ENCODE peak calls at places on chromosomes 13 and 19, in four cellular contexts. One of them, this sample, is unnamed. For H3K4me1, the result is how much of the 10 kb centered on the place peaks cover.

GRCh38 chr13:107347641-107348369 is 779.9 kb upstream of the ARGLU1 start:
- DNase-seq in heart left ventricle: no peak
- DNase-seq in testis: no peak
- DNase-seq in tibial nerve: no peak
- DNase-seq in this sample: no peak

GRCh38 chr13:101455863-101456262 is 3.4 kb downstream of the ITGBL1 start:
- DNase-seq in tibial nerve: no peak
- DNase-seq in heart left ventricle: no peak
- DNase-seq in testis: no peak
- DNase-seq in this sample: no peak

GRCh38 chr19:48152552-48152951 is 17.6 kb downstream of the LIG1 start:
- DNase-seq in tibial nerve: peak
- DNase-seq in testis: peak
- DNase-seq in heart left ventricle: no peak
- DNase-seq in this sample: peak

GRCh38 chr13:104823709-104824108 is 1711.8 kb downstream of the EFNB2 start:
- DNase-seq in testis: no peak
- DNase-seq in heart left ventricle: no peak
- DNase-seq in tibial nerve: no peak
- DNase-seq in this sample: no peak

GRCh38 chr13:33710924-33711323 is 107.0 kb upstream of the RFC3 start:
- DNase-seq in testis: no peak
- DNase-seq in tibial nerve: no peak
- DNase-seq in heart left ventricle: no peak
- DNase-seq in this sample: no peak

GRCh38 chr13:27117158-27117557 is 54.5 kb downstream of the USP12 start:
- DNase-seq in heart left ventricle: no peak
- DNase-seq in tibial nerve: no peak
- DNase-seq in testis: no peak
- DNase-seq in this sample: no peak

GRCh38 chr13:41007359-41008118 is 11.6 kb downstream of the ELF1 start:
- DNase-seq in testis: no peak
- DNase-seq in tibial nerve: no peak
- DNase-seq in heart left ventricle: no peak
- DNase-seq in this sample: no peak

GRCh38 chr13:91078093-91078679 is 269.3 kb upstream of the MIR17HG start:
- DNase-seq in tibial nerve: no peak
- DNase-seq in testis: no peak
- DNase-seq in heart left ventricle: no peak
- DNase-seq in this sample: no peak

GRCh38 chr19:41774515-41774980 is 19.2 kb downstream of the CEACAM6 start:
- DNase-seq in heart left ventricle: no peak
- DNase-seq in tibial nerve: no peak
- DNase-seq in testis: no peak
- DNase-seq in this sample: no peak

GRCh38 chr13:41694902-41695301 is 237.6 kb downstream of the RGCC start:
- DNase-seq in heart left ventricle: no peak
- DNase-seq in tibial nerve: peak
- DNase-seq in testis: peak
- DNase-seq in this sample: no peak

GRCh38 chr13:42174344-42175162 is 97.4 kb upstream of the AKAP11 start:
- DNase-seq in testis: no peak
- DNase-seq in heart left ventricle: no peak
- DNase-seq in tibial nerve: no peak
- DNase-seq in this sample: no peak

GRCh38 chr19:11269408-11269807 is 7.1 kb upstream of the DOCK6 start:
- DNase-seq in tibial nerve: no peak
- DNase-seq in testis: no peak
- DNase-seq in heart left ventricle: no peak
- DNase-seq in this sample: no peak

GRCh38 chr13:99436686-99437416 is 64.4 kb upstream of the TM9SF2 start:
- DNase-seq in testis: peak
- DNase-seq in heart left ventricle: peak
- DNase-seq in tibial nerve: peak
- DNase-seq in this sample: peak

GRCh38 chr19:52007805-52008557 is at the start of gene ZNF615:
- DNase-seq in tibial nerve: peak
- DNase-seq in heart left ventricle: peak
- DNase-seq in testis: peak
- DNase-seq in this sample: peak

GRCh38 chr13:39105110-39105509 is 66.9 kb downstream of the NHLRC3 start:
- DNase-seq in heart left ventricle: no peak
- DNase-seq in testis: no peak
- DNase-seq in tibial nerve: no peak
- DNase-seq in this sample: no peak

GRCh38 chr13:97223711-97224461 is 1.8 kb downstream of the MBNL2 start:
- DNase-seq in tibial nerve: peak
- DNase-seq in testis: peak
- DNase-seq in heart left ventricle: no peak
- DNase-seq in this sample: no peak

GRCh38 chr13:74032325-74032724 is 101.9 kb downstream of the KLF12 start:
- DNase-seq in testis: no peak
- DNase-seq in tibial nerve: no peak
- DNase-seq in heart left ventricle: no peak
- DNase-seq in this sample: no peak

GRCh38 chr13:31138515-31138914 is 23.2 kb downstream of the HSPH1 start:
- DNase-seq in testis: no peak
- DNase-seq in heart left ventricle: no peak
- DNase-seq in tibial nerve: no peak
- DNase-seq in this sample: no peak

GRCh38 chr13:40271931-40272775 is 394.3 kb downstream of the FOXO1 start:
- DNase-seq in tibial nerve: peak
- DNase-seq in heart left ventricle: no peak
- DNase-seq in testis: peak
- DNase-seq in this sample: no peak

GRCh38 chr19:45469132-45469834 is 1.5 kb downstream of the FOSB start:
- DNase-seq in tibial nerve: peak
- DNase-seq in testis: peak
- DNase-seq in heart left ventricle: peak
- DNase-seq in this sample: peak

DNA sequence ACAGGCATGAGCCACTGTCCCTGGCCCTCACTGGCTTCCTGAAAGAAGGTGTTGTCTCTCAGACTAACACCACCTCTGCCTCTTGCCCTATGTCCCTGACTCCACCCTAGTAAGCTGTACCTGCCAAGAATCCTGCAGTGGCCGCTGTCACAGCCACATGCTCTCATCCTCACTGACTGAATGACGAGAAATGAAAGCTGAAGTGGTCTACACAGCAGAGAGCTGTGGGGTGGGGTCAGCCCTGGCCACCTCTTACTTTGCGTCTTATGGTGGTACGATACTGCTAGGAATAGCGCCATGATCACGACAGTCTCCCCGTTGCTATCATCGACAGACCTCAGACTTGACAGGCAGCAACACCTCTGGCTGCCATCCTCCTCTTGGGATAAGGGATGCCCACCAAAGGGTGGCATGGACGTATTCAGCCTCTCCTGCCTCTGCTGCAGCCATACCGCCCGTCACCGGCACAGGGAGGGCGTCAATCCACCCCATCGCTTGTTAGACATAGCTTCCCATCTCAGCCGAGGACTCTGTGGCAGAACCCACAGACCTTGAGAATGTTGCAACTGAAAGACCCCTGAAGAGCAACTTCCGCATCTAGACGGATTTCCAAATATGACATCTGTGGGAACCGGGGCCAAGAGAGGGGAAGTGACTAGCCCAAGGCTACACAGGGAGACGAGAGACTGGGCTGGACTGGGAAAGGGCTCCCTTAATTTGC is 809 bp downstream of the MYO1F start:
- DNase-seq in tibial nerve: no peak
- DNase-seq in heart left ventricle: no peak
- DNase-seq in testis: no peak
- DNase-seq in this sample: no peak
- H3K4me1 ChIP-seq in tibial nerve: under half
- H3K4me1 ChIP-seq in heart left ventricle: under half
- H3K4me1 ChIP-seq in testis: under half
- H3K4me1 ChIP-seq in this sample: under half

DNA sequence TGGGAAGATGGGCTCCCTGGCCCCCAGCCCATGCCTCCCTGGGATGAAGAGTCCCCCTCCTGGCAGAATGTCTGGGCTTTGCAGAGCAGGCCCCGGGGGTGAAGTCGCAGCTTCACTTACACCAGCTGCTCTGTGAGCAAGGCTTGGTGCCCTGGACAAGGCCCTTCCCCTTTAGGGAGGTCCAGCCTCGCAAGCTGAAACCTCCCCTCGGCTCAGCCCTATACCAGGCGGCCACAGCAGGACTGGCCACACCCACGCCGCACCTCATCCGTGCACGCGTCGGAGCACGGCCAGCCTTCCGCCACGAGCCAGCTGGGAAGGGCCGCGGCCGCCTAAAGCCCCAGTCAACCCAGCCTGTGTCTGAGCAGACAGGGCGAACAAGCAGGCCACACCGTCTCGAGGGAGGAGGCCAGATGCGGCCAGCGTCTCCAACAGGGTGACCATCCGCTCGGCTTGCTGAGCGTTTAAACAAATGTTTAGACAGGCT is 83.2 kb upstream of the MCF2L start:
- DNase-seq in heart left ventricle: peak
- DNase-seq in tibial nerve: peak
- DNase-seq in testis: peak
- DNase-seq in this sample: peak
- TF ChIP-seq POLR2A in heart left ventricle: no peak
- TF ChIP-seq POLR2A in tibial nerve: no peak
- TF ChIP-seq POLR2A in testis: no peak
- TF ChIP-seq POLR2A in this sample: peak

GRCh38 chr13:110413311-110414040 is 106.4 kb downstream of the COL4A2 start:
- DNase-seq in testis: no peak
- DNase-seq in heart left ventricle: no peak
- DNase-seq in tibial nerve: no peak
- DNase-seq in this sample: no peak

GRCh38 chr13:110417537-110417908 is 110.4 kb downstream of the COL4A2 start:
- DNase-seq in testis: no peak
- DNase-seq in heart left ventricle: no peak
- DNase-seq in tibial nerve: no peak
- DNase-seq in this sample: no peak

GRCh38 chr13:110414283-110414682 is 107.2 kb downstream of the COL4A2 start:
- DNase-seq in testis: no peak
- DNase-seq in heart left ventricle: no peak
- DNase-seq in tibial nerve: no peak
- DNase-seq in this sample: no peak

GRCh38 chr13:110415669-110416068 is 108.6 kb downstream of the COL4A2 start:
- DNase-seq in tibial nerve: no peak
- DNase-seq in testis: no peak
- DNase-seq in heart left ventricle: no peak
- DNase-seq in this sample: no peak

GRCh38 chr13:110416131-110416584 is 109.1 kb downstream of the COL4A2 start:
- DNase-seq in testis: no peak
- DNase-seq in heart left ventricle: no peak
- DNase-seq in tibial nerve: no peak
- DNase-seq in this sample: no peak
- H3K4me1 ChIP-seq in testis: under half
- H3K4me1 ChIP-seq in heart left ventricle: half or more
- H3K4me1 ChIP-seq in tibial nerve: under half
- H3K4me1 ChIP-seq in this sample: under half

GRCh38 chr19:49491030-49491803 is 3.8 kb downstream of the RPL13A start:
- DNase-seq in tibial nerve: no peak
- DNase-seq in testis: no peak
- DNase-seq in heart left ventricle: no peak
- DNase-seq in this sample: no peak
- TF ChIP-seq POLR2A in tibial nerve: no peak
- TF ChIP-seq POLR2A in testis: no peak
- TF ChIP-seq POLR2A in heart left ventricle: no peak
- TF ChIP-seq POLR2A in this sample: no peak

DNA sequence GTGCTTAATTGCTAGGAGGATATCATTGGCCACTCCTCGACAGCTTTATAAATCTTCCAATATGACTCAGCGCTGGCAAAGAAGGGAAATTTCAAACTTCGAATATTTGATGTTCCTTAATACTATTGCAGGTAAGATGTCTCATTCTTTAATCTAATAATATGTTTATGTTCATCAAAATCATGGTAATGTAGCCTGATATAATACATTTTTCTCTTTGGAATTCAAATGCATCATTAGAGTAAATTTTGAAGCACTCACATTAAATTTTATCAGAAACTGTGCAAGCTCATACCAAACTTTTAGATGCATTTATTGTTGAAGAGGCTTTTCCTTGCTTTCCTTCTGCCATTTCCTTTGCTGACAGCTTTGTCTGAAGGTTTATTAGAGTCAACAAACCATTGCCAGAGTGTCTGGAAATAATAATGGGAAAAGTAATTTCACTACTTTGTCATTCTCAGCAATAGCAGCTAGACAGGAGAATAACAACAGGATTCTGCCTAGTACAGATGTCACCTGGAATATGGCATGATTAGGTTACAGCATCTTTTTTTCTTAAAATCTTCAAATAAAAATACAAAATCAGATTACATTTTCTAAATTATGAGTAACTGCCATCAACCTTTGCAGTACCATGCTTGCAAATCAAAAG is 78.6 kb upstream of the MAB21L1 start:
- DNase-seq in testis: no peak
- DNase-seq in heart left ventricle: no peak
- DNase-seq in tibial nerve: no peak
- DNase-seq in this sample: no peak
- H3K4me1 ChIP-seq in testis: under half
- H3K4me1 ChIP-seq in heart left ventricle: under half
- H3K4me1 ChIP-seq in tibial nerve: under half
- H3K4me1 ChIP-seq in this sample: under half

This sample was measured in right lobe of liver.